ENCODE peak calls at places on chromosomes 6 and 20, in six cellular contexts. One of them, this sample, is unnamed. For H3K4me1 and H3K27me3, the result is how much of the 10 kb centered on the place peaks cover.

GRCh38 chr6:12336121-12336971 is 46.2 kb downstream of the EDN1 start:
- DNase-seq in DND-41: no peak
- DNase-seq in left lung: no peak
- DNase-seq in H1: no peak
- DNase-seq in stomach: no peak
- DNase-seq in fibroblast of lung: no peak
- DNase-seq in this sample: no peak

GRCh38 chr6:24775520-24776058 is 852 bp downstream of the GMNN start:
- DNase-seq in DND-41: no peak
- DNase-seq in left lung: no peak
- DNase-seq in H1: no peak
- DNase-seq in stomach: no peak
- DNase-seq in fibroblast of lung: peak
- DNase-seq in this sample: no peak

GRCh38 chr20:17856024-17856564 is 112.5 kb downstream of the SNX5 start:
- DNase-seq in DND-41: peak
- DNase-seq in left lung: no peak
- DNase-seq in H1: no peak
- DNase-seq in stomach: peak
- DNase-seq in fibroblast of lung: no peak
- DNase-seq in this sample: no peak

GRCh38 chr6:28747631-28748157 is 176.1 kb downstream of the TRIM27 start:
- DNase-seq in DND-41: no peak
- DNase-seq in left lung: no peak
- DNase-seq in H1: peak
- DNase-seq in stomach: no peak
- DNase-seq in fibroblast of lung: peak
- DNase-seq in this sample: peak

GRCh38 chr20:1802385-1803215 is 92.6 kb upstream of the SIRPA start:
- DNase-seq in DND-41: peak
- DNase-seq in left lung: peak
- DNase-seq in H1: no peak
- DNase-seq in stomach: no peak
- DNase-seq in fibroblast of lung: peak
- DNase-seq in this sample: no peak

GRCh38 chr6:169008641-169009040 is 245.0 kb downstream of the THBS2 start:
- DNase-seq in DND-41: no peak
- DNase-seq in left lung: no peak
- DNase-seq in H1: no peak
- DNase-seq in stomach: no peak
- DNase-seq in fibroblast of lung: peak
- DNase-seq in this sample: no peak

GRCh38 chr6:36404164-36404563 is 16.7 kb upstream of the ETV7 start:
- DNase-seq in DND-41: no peak
- DNase-seq in left lung: no peak
- DNase-seq in H1: no peak
- DNase-seq in stomach: no peak
- DNase-seq in fibroblast of lung: no peak
- DNase-seq in this sample: no peak

GRCh38 chr6:157188213-157188612 is 135.1 kb downstream of the TMEM242 start:
- DNase-seq in DND-41: no peak
- DNase-seq in left lung: no peak
- DNase-seq in H1: no peak
- DNase-seq in stomach: no peak
- DNase-seq in fibroblast of lung: peak
- DNase-seq in this sample: no peak

GRCh38 chr6:81849248-81849647 is 96.8 kb upstream of the TENT5A start:
- DNase-seq in DND-41: no peak
- DNase-seq in left lung: no peak
- DNase-seq in H1: no peak
- DNase-seq in stomach: no peak
- DNase-seq in fibroblast of lung: no peak
- DNase-seq in this sample: no peak

GRCh38 chr6:168928012-168928411 is 325.6 kb downstream of the THBS2 start:
- DNase-seq in DND-41: no peak
- DNase-seq in left lung: no peak
- DNase-seq in H1: no peak
- DNase-seq in stomach: no peak
- DNase-seq in fibroblast of lung: no peak
- DNase-seq in this sample: no peak

GRCh38 chr6:145904878-145905277 is 59.3 kb downstream of the SHPRH start:
- DNase-seq in DND-41: no peak
- DNase-seq in left lung: no peak
- DNase-seq in H1: no peak
- DNase-seq in stomach: no peak
- DNase-seq in fibroblast of lung: no peak
- DNase-seq in this sample: no peak

GRCh38 chr20:23638309-23638708 is 554 bp upstream of the CST3 start:
- DNase-seq in DND-41: no peak
- DNase-seq in left lung: no peak
- DNase-seq in H1: no peak
- DNase-seq in stomach: no peak
- DNase-seq in fibroblast of lung: no peak
- DNase-seq in this sample: no peak
- H3K4me3 ChIP-seq in DND-41: no peak
- H3K4me3 ChIP-seq in left lung: no peak
- H3K4me3 ChIP-seq in H1: no peak
- H3K4me3 ChIP-seq in stomach: no peak
- H3K4me3 ChIP-seq in fibroblast of lung: no peak
- H3K4me3 ChIP-seq in this sample: no peak

GRCh38 chr6:142601427-142601826 is 299.6 kb downstream of the ADGRG6 start:
- DNase-seq in DND-41: no peak
- DNase-seq in left lung: no peak
- DNase-seq in H1: no peak
- DNase-seq in stomach: no peak
- DNase-seq in fibroblast of lung: no peak
- DNase-seq in this sample: no peak
- H3K4me1 ChIP-seq in DND-41: under half
- H3K4me1 ChIP-seq in left lung: under half
- H3K4me1 ChIP-seq in H1: under half
- H3K4me1 ChIP-seq in stomach: under half
- H3K4me1 ChIP-seq in fibroblast of lung: under half
- H3K4me1 ChIP-seq in this sample: under half

GRCh38 chr20:52789716-52790115 is 182.4 kb upstream of the TSHZ2 start:
- DNase-seq in DND-41: no peak
- DNase-seq in left lung: no peak
- DNase-seq in H1: no peak
- DNase-seq in stomach: no peak
- DNase-seq in fibroblast of lung: no peak
- DNase-seq in this sample: no peak
- H3K27me3 ChIP-seq in DND-41: under half
- H3K27me3 ChIP-seq in left lung: under half
- H3K27me3 ChIP-seq in H1: under half
- H3K27me3 ChIP-seq in stomach: under half
- H3K27me3 ChIP-seq in fibroblast of lung: under half
- H3K27me3 ChIP-seq in this sample: under half

GRCh38 chr20:20369353-20370086 is 1.6 kb downstream of the INSM1 start:
- DNase-seq in DND-41: no peak
- DNase-seq in left lung: no peak
- DNase-seq in H1: no peak
- DNase-seq in stomach: peak
- DNase-seq in fibroblast of lung: no peak
- DNase-seq in this sample: no peak

GRCh38 chr20:20371133-20371532 is 3.2 kb downstream of the INSM1 start:
- DNase-seq in DND-41: no peak
- DNase-seq in left lung: no peak
- DNase-seq in H1: no peak
- DNase-seq in stomach: no peak
- DNase-seq in fibroblast of lung: no peak
- DNase-seq in this sample: no peak

GRCh38 chr20:20371681-20372080 is 3.8 kb downstream of the INSM1 start:
- DNase-seq in DND-41: no peak
- DNase-seq in left lung: no peak
- DNase-seq in H1: no peak
- DNase-seq in stomach: no peak
- DNase-seq in fibroblast of lung: no peak
- DNase-seq in this sample: no peak

GRCh38 chr20:20368414-20369352 is 779 bp downstream of the INSM1 start:
- DNase-seq in DND-41: no peak
- DNase-seq in left lung: no peak
- DNase-seq in H1: no peak
- DNase-seq in stomach: no peak
- DNase-seq in fibroblast of lung: no peak
- DNase-seq in this sample: no peak

DNA sequence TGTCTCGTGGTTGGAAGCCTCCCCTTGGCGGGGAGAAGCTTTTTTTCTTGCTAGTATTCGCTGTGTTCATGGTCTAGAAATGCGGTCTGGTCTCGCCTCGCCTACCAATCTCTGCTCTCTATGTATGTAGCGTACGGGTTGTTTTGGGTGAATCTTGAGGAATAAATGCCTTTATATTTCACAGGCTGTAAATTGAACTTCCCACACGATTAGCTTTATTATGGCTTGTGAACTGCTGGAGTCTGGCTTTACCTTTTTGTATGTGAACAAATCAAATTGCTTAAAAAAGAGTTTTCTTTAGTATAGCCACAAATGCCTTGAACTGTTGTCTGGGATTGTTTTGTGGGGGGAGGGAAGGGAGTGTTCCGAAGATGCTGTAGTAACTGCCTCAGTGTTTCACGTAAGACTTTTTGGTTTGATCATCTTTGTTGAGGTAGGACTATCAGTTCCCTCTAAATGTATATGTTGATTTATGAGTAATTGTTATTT is 2.2 kb downstream of the INSM1 start:
- DNase-seq in DND-41: no peak
- DNase-seq in left lung: no peak
- DNase-seq in H1: no peak
- DNase-seq in stomach: no peak
- DNase-seq in fibroblast of lung: no peak
- DNase-seq in this sample: no peak
- H3K4me3 ChIP-seq in DND-41: no peak
- H3K4me3 ChIP-seq in left lung: no peak
- H3K4me3 ChIP-seq in H1: peak
- H3K4me3 ChIP-seq in stomach: peak
- H3K4me3 ChIP-seq in fibroblast of lung: no peak
- H3K4me3 ChIP-seq in this sample: peak

GRCh38 chr6:49326337-49326736 is 136.7 kb downstream of the MMUT start:
- DNase-seq in DND-41: no peak
- DNase-seq in left lung: no peak
- DNase-seq in H1: no peak
- DNase-seq in stomach: no peak
- DNase-seq in fibroblast of lung: peak
- DNase-seq in this sample: no peak
- H3K4me1 ChIP-seq in DND-41: under half
- H3K4me1 ChIP-seq in left lung: under half
- H3K4me1 ChIP-seq in H1: under half
- H3K4me1 ChIP-seq in stomach: under half
- H3K4me1 ChIP-seq in fibroblast of lung: under half
- H3K4me1 ChIP-seq in this sample: under half